ENCODE peak calls at places on chromosomes 11 and 22, in eight cellular contexts. One of them, this sample, is unnamed.

GRCh38 chr11:17257200-17257599 is 19.3 kb upstream of the NUCB2 start:
- DNase-seq in activated naive CD4-positive, alpha-beta T cell: no peak
- DNase-seq in activated T-helper 1 cell treated with anti-CD3 and anti-CD28 coated beads, Interleukin-12 subunit alpha, Interleukin-12 subunit beta, Interleukin-2, Interleukin-4 antibody, amounts not matched to agents 30 ng/mL and 10 ng/mL and 1 ng/mL, durations not matched to agents 14 hours and 24 hours and 36 hours: no peak
- DNase-seq in NCI-H774: no peak
- DNase-seq in mesendoderm: no peak
- DNase-seq in neural progenitor cell: no peak
- DNase-seq in choroid plexus epithelial cell: peak; percentile 62
- DNase-seq in WTC11: no peak
- DNase-seq in this sample: no peak

GRCh38 chr22:45335021-45335818 is 25.5 kb downstream of the FAM118A start:
- DNase-seq in activated naive CD4-positive, alpha-beta T cell: no peak
- DNase-seq in NCI-H774: no peak
- DNase-seq in activated T-helper 1 cell treated with anti-CD3 and anti-CD28 coated beads, Interleukin-12 subunit alpha, Interleukin-12 subunit beta, Interleukin-2, Interleukin-4 antibody, amounts not matched to agents 30 ng/mL and 10 ng/mL and 1 ng/mL, durations not matched to agents 14 hours and 24 hours and 36 hours: no peak
- DNase-seq in mesendoderm: peak; percentile 71
- DNase-seq in WTC11: peak; percentile 61
- DNase-seq in choroid plexus epithelial cell: peak; percentile 14
- DNase-seq in neural progenitor cell: peak; percentile 66
- DNase-seq in this sample: no peak

GRCh38 chr22:40951795-40952602 is 821 bp downstream of the RBX1 start:
- DNase-seq in mesendoderm: no peak
- DNase-seq in neural progenitor cell: no peak
- DNase-seq in WTC11: no peak
- DNase-seq in NCI-H774: no peak
- DNase-seq in choroid plexus epithelial cell: no peak
- DNase-seq in activated T-helper 1 cell treated with anti-CD3 and anti-CD28 coated beads, Interleukin-12 subunit alpha, Interleukin-12 subunit beta, Interleukin-2, Interleukin-4 antibody, amounts not matched to agents 30 ng/mL and 10 ng/mL and 1 ng/mL, durations not matched to agents 14 hours and 24 hours and 36 hours: no peak
- DNase-seq in activated naive CD4-positive, alpha-beta T cell: no peak
- DNase-seq in this sample: peak; percentile 25

GRCh38 chr11:122287401-122287800 is 171.4 kb upstream of the BLID start:
- DNase-seq in activated T-helper 1 cell treated with anti-CD3 and anti-CD28 coated beads, Interleukin-12 subunit alpha, Interleukin-12 subunit beta, Interleukin-2, Interleukin-4 antibody, amounts not matched to agents 30 ng/mL and 10 ng/mL and 1 ng/mL, durations not matched to agents 14 hours and 24 hours and 36 hours: no peak
- DNase-seq in activated naive CD4-positive, alpha-beta T cell: no peak
- DNase-seq in mesendoderm: no peak
- DNase-seq in WTC11: no peak
- DNase-seq in NCI-H774: no peak
- DNase-seq in neural progenitor cell: peak; percentile 61
- DNase-seq in choroid plexus epithelial cell: no peak
- DNase-seq in this sample: no peak

GRCh38 chr11:61378713-61379313 is 13.6 kb upstream of the TMEM216 start:
- DNase-seq in activated naive CD4-positive, alpha-beta T cell: no peak
- DNase-seq in choroid plexus epithelial cell: peak; percentile 98
- DNase-seq in WTC11: no peak
- DNase-seq in NCI-H774: no peak
- DNase-seq in activated T-helper 1 cell treated with anti-CD3 and anti-CD28 coated beads, Interleukin-12 subunit alpha, Interleukin-12 subunit beta, Interleukin-2, Interleukin-4 antibody, amounts not matched to agents 30 ng/mL and 10 ng/mL and 1 ng/mL, durations not matched to agents 14 hours and 24 hours and 36 hours: no peak
- DNase-seq in neural progenitor cell: no peak
- DNase-seq in mesendoderm: no peak
- DNase-seq in this sample: no peak

GRCh38 chr22:38831166-38831945 is 12.5 kb downstream of the NPTXR start:
- DNase-seq in mesendoderm: no peak
- DNase-seq in neural progenitor cell: no peak
- DNase-seq in activated T-helper 1 cell treated with anti-CD3 and anti-CD28 coated beads, Interleukin-12 subunit alpha, Interleukin-12 subunit beta, Interleukin-2, Interleukin-4 antibody, amounts not matched to agents 30 ng/mL and 10 ng/mL and 1 ng/mL, durations not matched to agents 14 hours and 24 hours and 36 hours: no peak
- DNase-seq in WTC11: no peak
- DNase-seq in NCI-H774: no peak
- DNase-seq in activated naive CD4-positive, alpha-beta T cell: no peak
- DNase-seq in choroid plexus epithelial cell: peak; percentile 76
- DNase-seq in this sample: no peak

GRCh38 chr22:23763579-23764331 is 965 bp downstream of the C22orf15 start:
- DNase-seq in choroid plexus epithelial cell: no peak
- DNase-seq in neural progenitor cell: peak; percentile 45
- DNase-seq in mesendoderm: peak; percentile 42
- DNase-seq in NCI-H774: no peak
- DNase-seq in WTC11: peak; percentile 70
- DNase-seq in activated T-helper 1 cell treated with anti-CD3 and anti-CD28 coated beads, Interleukin-12 subunit alpha, Interleukin-12 subunit beta, Interleukin-2, Interleukin-4 antibody, amounts not matched to agents 30 ng/mL and 10 ng/mL and 1 ng/mL, durations not matched to agents 14 hours and 24 hours and 36 hours: peak; percentile 34
- DNase-seq in activated naive CD4-positive, alpha-beta T cell: peak; percentile 41
- DNase-seq in this sample: peak; percentile 58

GRCh38 chr11:288328-289144 is at the start of gene PGGHG:
- DNase-seq in choroid plexus epithelial cell: no peak
- DNase-seq in NCI-H774: no peak
- DNase-seq in mesendoderm: no peak
- DNase-seq in WTC11: peak; percentile 45
- DNase-seq in neural progenitor cell: peak; percentile 74
- DNase-seq in activated naive CD4-positive, alpha-beta T cell: no peak
- DNase-seq in activated T-helper 1 cell treated with anti-CD3 and anti-CD28 coated beads, Interleukin-12 subunit alpha, Interleukin-12 subunit beta, Interleukin-2, Interleukin-4 antibody, amounts not matched to agents 30 ng/mL and 10 ng/mL and 1 ng/mL, durations not matched to agents 14 hours and 24 hours and 36 hours: peak; percentile 68
- DNase-seq in this sample: peak; percentile 95

GRCh38 chr11:58805065-58805464 is 39.4 kb downstream of the GLYATL2 start:
- DNase-seq in neural progenitor cell: no peak
- DNase-seq in choroid plexus epithelial cell: no peak
- DNase-seq in mesendoderm: no peak
- DNase-seq in activated naive CD4-positive, alpha-beta T cell: no peak
- DNase-seq in activated T-helper 1 cell treated with anti-CD3 and anti-CD28 coated beads, Interleukin-12 subunit alpha, Interleukin-12 subunit beta, Interleukin-2, Interleukin-4 antibody, amounts not matched to agents 30 ng/mL and 10 ng/mL and 1 ng/mL, durations not matched to agents 14 hours and 24 hours and 36 hours: no peak
- DNase-seq in NCI-H774: no peak
- DNase-seq in WTC11: no peak
- DNase-seq in this sample: no peak

GRCh38 chr22:49833340-49834007 is 5.8 kb upstream of the BRD1 start:
- DNase-seq in WTC11: no peak
- DNase-seq in activated naive CD4-positive, alpha-beta T cell: no peak
- DNase-seq in mesendoderm: no peak
- DNase-seq in neural progenitor cell: no peak
- DNase-seq in activated T-helper 1 cell treated with anti-CD3 and anti-CD28 coated beads, Interleukin-12 subunit alpha, Interleukin-12 subunit beta, Interleukin-2, Interleukin-4 antibody, amounts not matched to agents 30 ng/mL and 10 ng/mL and 1 ng/mL, durations not matched to agents 14 hours and 24 hours and 36 hours: no peak
- DNase-seq in NCI-H774: peak; percentile 18
- DNase-seq in choroid plexus epithelial cell: no peak
- DNase-seq in this sample: no peak

GRCh38 chr11:95566151-95566670 is 223.4 kb downstream of the FAM76B start:
- DNase-seq in activated naive CD4-positive, alpha-beta T cell: no peak
- DNase-seq in WTC11: no peak
- DNase-seq in mesendoderm: no peak
- DNase-seq in activated T-helper 1 cell treated with anti-CD3 and anti-CD28 coated beads, Interleukin-12 subunit alpha, Interleukin-12 subunit beta, Interleukin-2, Interleukin-4 antibody, amounts not matched to agents 30 ng/mL and 10 ng/mL and 1 ng/mL, durations not matched to agents 14 hours and 24 hours and 36 hours: no peak
- DNase-seq in NCI-H774: no peak
- DNase-seq in choroid plexus epithelial cell: no peak
- DNase-seq in neural progenitor cell: no peak
- DNase-seq in this sample: no peak

GRCh38 chr11:32821517-32821916 is 8.2 kb upstream of the PRRG4 start:
- DNase-seq in NCI-H774: no peak
- DNase-seq in activated T-helper 1 cell treated with anti-CD3 and anti-CD28 coated beads, Interleukin-12 subunit alpha, Interleukin-12 subunit beta, Interleukin-2, Interleukin-4 antibody, amounts not matched to agents 30 ng/mL and 10 ng/mL and 1 ng/mL, durations not matched to agents 14 hours and 24 hours and 36 hours: no peak
- DNase-seq in neural progenitor cell: no peak
- DNase-seq in mesendoderm: no peak
- DNase-seq in WTC11: no peak
- DNase-seq in activated naive CD4-positive, alpha-beta T cell: no peak
- DNase-seq in choroid plexus epithelial cell: no peak
- DNase-seq in this sample: no peak

GRCh38 chr11:67441082-67441683 is 2.1 kb downstream of the CORO1B start:
- DNase-seq in NCI-H774: no peak
- DNase-seq in neural progenitor cell: no peak
- DNase-seq in choroid plexus epithelial cell: no peak
- DNase-seq in mesendoderm: no peak
- DNase-seq in WTC11: no peak
- DNase-seq in activated naive CD4-positive, alpha-beta T cell: no peak
- DNase-seq in activated T-helper 1 cell treated with anti-CD3 and anti-CD28 coated beads, Interleukin-12 subunit alpha, Interleukin-12 subunit beta, Interleukin-2, Interleukin-4 antibody, amounts not matched to agents 30 ng/mL and 10 ng/mL and 1 ng/mL, durations not matched to agents 14 hours and 24 hours and 36 hours: no peak
- DNase-seq in this sample: no peak

GRCh38 chr11:35981581-35981980 is 37.7 kb downstream of the LDLRAD3 start:
- DNase-seq in activated T-helper 1 cell treated with anti-CD3 and anti-CD28 coated beads, Interleukin-12 subunit alpha, Interleukin-12 subunit beta, Interleukin-2, Interleukin-4 antibody, amounts not matched to agents 30 ng/mL and 10 ng/mL and 1 ng/mL, durations not matched to agents 14 hours and 24 hours and 36 hours: no peak
- DNase-seq in mesendoderm: no peak
- DNase-seq in WTC11: no peak
- DNase-seq in neural progenitor cell: no peak
- DNase-seq in NCI-H774: no peak
- DNase-seq in activated naive CD4-positive, alpha-beta T cell: no peak
- DNase-seq in choroid plexus epithelial cell: no peak
- DNase-seq in this sample: no peak

GRCh38 chr11:33320814-33321330 is 63.7 kb downstream of the HIPK3 start:
- DNase-seq in neural progenitor cell: no peak
- DNase-seq in activated naive CD4-positive, alpha-beta T cell: no peak
- DNase-seq in NCI-H774: no peak
- DNase-seq in mesendoderm: peak; percentile 46
- DNase-seq in activated T-helper 1 cell treated with anti-CD3 and anti-CD28 coated beads, Interleukin-12 subunit alpha, Interleukin-12 subunit beta, Interleukin-2, Interleukin-4 antibody, amounts not matched to agents 30 ng/mL and 10 ng/mL and 1 ng/mL, durations not matched to agents 14 hours and 24 hours and 36 hours: no peak
- DNase-seq in choroid plexus epithelial cell: no peak
- DNase-seq in WTC11: no peak
- DNase-seq in this sample: no peak

GRCh38 chr11:125448136-125448535 is 47.9 kb downstream of the FEZ1 start:
- DNase-seq in mesendoderm: peak; percentile 32
- DNase-seq in activated T-helper 1 cell treated with anti-CD3 and anti-CD28 coated beads, Interleukin-12 subunit alpha, Interleukin-12 subunit beta, Interleukin-2, Interleukin-4 antibody, amounts not matched to agents 30 ng/mL and 10 ng/mL and 1 ng/mL, durations not matched to agents 14 hours and 24 hours and 36 hours: no peak
- DNase-seq in NCI-H774: no peak
- DNase-seq in choroid plexus epithelial cell: no peak
- DNase-seq in activated naive CD4-positive, alpha-beta T cell: no peak
- DNase-seq in WTC11: no peak
- DNase-seq in neural progenitor cell: no peak
- DNase-seq in this sample: no peak